ENCODE peak calls at places on chromosomes 3 and 15, in ten cellular contexts. U is activated T-helper 9 cell treated with anti-CD3 and anti-CD28 coated beads, Interleukin-2, amount 50 U/mL, for 16 hours; W is neuronal stem cell; V is dorsolateral prefrontal cortex; R is H54; T is stimulated activated CD8-positive, alpha-beta memory T cell treated with anti-CD3 and anti-CD28 coated beads, Interleukin-15, amount 100 ng/mL, for 4 hours; L is neural progenitor cell; P is hypothalamus; J is NCI-H1105 treated with DMSO at 0.1 percent for 48 hours; Y is NCI-H226. G is an unnamed sample.

GRCh38 chr15:69082556-69082955 is 68.1 kb downstream of the NOX5 start:
- DNase-seq in V (no peak), P (no peak), U (no peak), L (no peak), J (no peak), R (no peak), W (no peak), T (no peak), Y (no peak), G (no peak)

GRCh38 chr3:125684199-125684598 is 88.9 kb upstream of the OSBPL11 start:
- DNase-seq in Y (no peak), V (no peak), J (no peak), P (no peak), U (no peak), T (no peak), L (peak; percentile 73), R (no peak), W (peak; percentile 30), G (no peak)

GRCh38 chr3:178058629-178059028 is 477.6 kb upstream of the KCNMB2 start:
- DNase-seq in R (no peak), P (no peak), W (no peak), V (no peak), Y (no peak), L (no peak), J (no peak), T (no peak), U (no peak), G (no peak)

GRCh38 chr3:156906275-156906674 is 80.1 kb downstream of the LEKR1 start:
- DNase-seq in Y (no peak), L (no peak), V (no peak), J (no peak), T (no peak), U (no peak), R (no peak), W (no peak), P (no peak), G (no peak)

GRCh38 chr3:40995271-40995670 is 204.0 kb upstream of the CTNNB1 start:
- DNase-seq in P (no peak), U (no peak), R (no peak), L (no peak), T (no peak), Y (no peak), J (no peak), W (no peak), V (no peak), G (no peak)

GRCh38 chr3:188929138-188929537 is 242.6 kb upstream of the TPRG1 start:
- DNase-seq in P (no peak), J (no peak), L (peak; percentile 20), W (no peak), R (no peak), U (no peak), V (no peak), Y (peak; percentile 16), T (no peak), G (peak; percentile 16)

GRCh38 chr3:188861847-188862740 is 309.7 kb upstream of the TPRG1 start:
- DNase-seq in P (no peak), T (no peak), V (no peak), W (no peak), Y (peak; percentile 36), J (no peak), U (no peak), L (no peak), R (no peak), G (no peak)

GRCh38 chr15:35934383-35935049 is 388.6 kb upstream of the DPH6 start:
- DNase-seq in Y (no peak), W (no peak), P (no peak), R (no peak), T (no peak), J (no peak), U (no peak), L (no peak), V (no peak), G (no peak)

GRCh38 chr15:25939122-25939521 is 76.0 kb upstream of the ATP10A start:
- DNase-seq in R (no peak), V (no peak), P (no peak), Y (no peak), U (no peak), T (no peak), L (no peak), J (no peak), W (no peak), G (no peak)

GRCh38 chr15:47764666-47765065 is 47.4 kb downstream of the SEMA6D start:
- DNase-seq in T (no peak), V (no peak), W (no peak), J (no peak), P (no peak), U (no peak), Y (no peak), R (no peak), L (no peak), G (no peak)

GRCh38 chr15:91408476-91409076 is 308.5 kb downstream of the SV2B start:
- DNase-seq in Y (peak; percentile 96), L (peak; percentile 6), P (no peak), J (peak; percentile 4), T (no peak), V (no peak), R (no peak), W (no peak), U (no peak), G (no peak)

GRCh38 chr15:74196175-74196574 is 6.4 kb downstream of the STRA6 start:
- DNase-seq in W (no peak), L (no peak), J (peak; percentile 49), T (no peak), R (peak; percentile 60), U (no peak), P (no peak), Y (peak; percentile 99), V (no peak), G (peak; percentile 42)

GRCh38 chr15:100727291-100727851 is 125.0 kb downstream of the ASB7 start:
- DNase-seq in J (no peak), Y (peak; percentile 100), R (no peak), T (no peak), P (no peak), U (no peak), W (no peak), V (no peak), L (no peak), G (no peak)

GRCh38 chr15:71743861-71744382 is 66.4 kb upstream of the NR2E3 start:
- DNase-seq in T (peak; percentile 37), U (peak; percentile 21), J (peak; percentile 67), V (no peak), W (peak; percentile 48), R (no peak), L (peak; percentile 78), Y (peak; percentile 21), P (no peak), G (peak; percentile 23)

GRCh38 chr3:13078158-13078905 is 5.1 kb upstream of the IQSEC1 start:
- DNase-seq in T (no peak), V (peak; percentile 80), J (no peak), R (no peak), U (no peak), L (no peak), W (no peak), P (no peak), Y (no peak), G (peak; percentile 50)

GRCh38 chr3:138381950-138382715 is 33.8 kb downstream of the MRAS start:
- DNase-seq in Y (peak; percentile 59), L (peak; percentile 14), R (no peak), J (no peak), V (peak; percentile 63), T (no peak), W (no peak), P (peak; percentile 71), U (no peak), G (no peak)

GRCh38 chr3:134373942-134374790 is at the start of gene AMOTL2:
- DNase-seq in R (peak; percentile 91), T (no peak), V (peak; percentile 70), U (no peak), L (peak; percentile 98), Y (peak; percentile 83), J (peak; percentile 90), P (peak; percentile 25), W (peak; percentile 96), G (no peak)

GRCh38 chr3:115272036-115272824 is 125.1 kb upstream of the ZBTB20 start:
- DNase-seq in J (peak; percentile 44), W (no peak), Y (no peak), L (peak; percentile 3), R (no peak), T (no peak), U (no peak), P (no peak), V (no peak), G (no peak)

GRCh38 chr3:128922804-128923459 is 43.5 kb downstream of the ACAD9 start:
- DNase-seq in J (no peak), L (no peak), U (peak; percentile 6), P (no peak), V (no peak), R (no peak), W (no peak), Y (no peak), T (peak; percentile 37), G (no peak)